ENCODE peak calls at places on chromosomes 1 and 21, in five cellular contexts. G is hepatocyte, S is iPS DF 6.9, R is aorta, C is sigmoid colon. D is an unnamed sample.
A peak's percentile ranks its signal among the peaks of the same experiment; 100 is the strongest.

GRCh38 chr1:215497516-215497915 is 69.6 kb upstream of the KCTD3 start:
- DNase-seq in R (no peak), G (no peak), C (no peak), S (no peak), D (no peak)

GRCh38 chr1:160209656-160210046 is 4.5 kb downstream of the PEA15 start:
- DNase-seq in S (no peak), C (no peak), R (no peak), G (no peak), D (no peak)

GRCh38 chr1:185644531-185644930 is 89.7 kb upstream of the HMCN1 start:
- DNase-seq in G (no peak), S (no peak), R (no peak), C (no peak), D (no peak)

GRCh38 chr1:2451744-2452582 is 24.1 kb upstream of the PLCH2 start:
- DNase-seq in S (no peak), G (peak; percentile 46), R (no peak), C (no peak), D (no peak)

GRCh38 chr21:33261635-33262034 is 4.5 kb upstream of the IL10RB start:
- DNase-seq in R (no peak), G (no peak), C (no peak), S (no peak), D (peak; percentile 57)

GRCh38 chr1:200316148-200316803 is 93.6 kb downstream of the ZNF281 start:
- DNase-seq in C (no peak), S (no peak), R (no peak), G (no peak), D (no peak)

GRCh38 chr1:6212193-6212959 is 6.5 kb downstream of the RNF207 start:
- DNase-seq in R (no peak), C (no peak), G (no peak), S (no peak), D (no peak)

GRCh38 chr1:234300096-234300495 is 73.2 kb upstream of the COA6 start:
- DNase-seq in C (no peak), R (no peak), S (no peak), G (no peak), D (no peak)

GRCh38 chr1:61221642-61222041 is 139.3 kb downstream of the NFIA start:
- DNase-seq in G (no peak), S (no peak), C (no peak), R (no peak), D (no peak)

GRCh38 chr1:193103759-193104495 is 1.3 kb downstream of the GLRX2 start:
- DNase-seq in S (no peak), G (no peak), R (no peak), C (no peak), D (no peak)

GRCh38 chr1:11101347-11101746 is 1.7 kb upstream of the EXOSC10 start:
- DNase-seq in S (no peak), C (peak; percentile 60), R (no peak), G (no peak), D (no peak)

GRCh38 chr1:41102208-41102607 is 80.7 kb upstream of the SLFNL1 start:
- DNase-seq in G (peak; percentile 72), C (peak; percentile 97), S (no peak), R (peak; percentile 96), D (peak; percentile 72)

GRCh38 chr1:211625040-211625439 is 46.1 kb upstream of the SLC30A1 start:
- DNase-seq in G (no peak), S (no peak), R (no peak), C (peak; percentile 65), D (no peak)

GRCh38 chr1:117372863-117373412 is 5.7 kb downstream of the MAN1A2 start:
- DNase-seq in S (no peak), G (no peak), C (no peak), R (no peak), D (no peak)

GRCh38 chr1:90671251-90671650 is 45.9 kb downstream of the BARHL2 start:
- DNase-seq in G (no peak), R (no peak), C (no peak), S (no peak), D (no peak)

GRCh38 chr1:174333437-174333836 is 114.3 kb upstream of the GPR52 start:
- DNase-seq in S (no peak), C (no peak), G (no peak), R (no peak), D (no peak)

GRCh38 chr1:84373446-84374141 is 24.7 kb upstream of the DNASE2B start:
- DNase-seq in S (no peak), R (no peak), C (no peak), G (no peak), D (no peak)

GRCh38 chr1:9181990-9182783 is 52.4 kb upstream of the H6PD start:
- DNase-seq in G (peak; percentile 81), S (no peak), C (no peak), R (peak; percentile 82), D (peak; percentile 87)

GRCh38 chr1:116565222-116565621 is 5.6 kb downstream of the CD58 start:
- DNase-seq in S (no peak), G (no peak), R (no peak), C (no peak), D (no peak)

GRCh38 chr1:201678264-201679101 is 139.6 kb downstream of the NAV1 start:
- DNase-seq in S (no peak), R (no peak), G (no peak), C (no peak), D (no peak)

GRCh38 chr1:53781654-53782053 is 42.7 kb upstream of the GLIS1 start:
- DNase-seq in S (no peak), R (no peak), C (no peak), G (no peak), D (no peak)

GRCh38 chr1:46512792-46513190 is 23.2 kb downstream of the DMBX1 start:
- DNase-seq in S (no peak), R (peak; percentile 44), C (no peak), G (no peak), D (no peak)

GRCh38 chr1:99737016-99737415 is 29.4 kb downstream of the FRRS1 start:
- DNase-seq in C (no peak), S (peak; percentile 29), R (no peak), G (peak; percentile 42), D (no peak)

GRCh38 chr1:215637041-215637573 is 70.0 kb downstream of the KCTD3 start:
- DNase-seq in C (peak; percentile 87), S (no peak), R (no peak), G (peak; percentile 13), D (peak; percentile 33)

GRCh38 chr1:175297291-175297690 is 104.7 kb upstream of the KIAA0040 start:
- DNase-seq in R (no peak), G (no peak), S (no peak), C (no peak), D (no peak)

GRCh38 chr1:39391741-39392679 is 99.4 kb upstream of the BMP8A start:
- DNase-seq in R (no peak), C (no peak), S (no peak), G (peak; percentile 31), D (no peak)

GRCh38 chr1:119617751-119618691 is 30.0 kb downstream of the ZNF697 start:
- DNase-seq in S (no peak), G (no peak), C (no peak), R (no peak), D (no peak)

GRCh38 chr1:159920651-159921050 is 4.7 kb downstream of the TAGLN2 start:
- DNase-seq in S (no peak), C (no peak), R (no peak), G (no peak), D (no peak)

GRCh38 chr1:229459815-229460214 is 25.9 kb upstream of the ACTA1 start:
- DNase-seq in C (no peak), G (no peak), R (no peak), S (no peak), D (no peak)

DNA sequence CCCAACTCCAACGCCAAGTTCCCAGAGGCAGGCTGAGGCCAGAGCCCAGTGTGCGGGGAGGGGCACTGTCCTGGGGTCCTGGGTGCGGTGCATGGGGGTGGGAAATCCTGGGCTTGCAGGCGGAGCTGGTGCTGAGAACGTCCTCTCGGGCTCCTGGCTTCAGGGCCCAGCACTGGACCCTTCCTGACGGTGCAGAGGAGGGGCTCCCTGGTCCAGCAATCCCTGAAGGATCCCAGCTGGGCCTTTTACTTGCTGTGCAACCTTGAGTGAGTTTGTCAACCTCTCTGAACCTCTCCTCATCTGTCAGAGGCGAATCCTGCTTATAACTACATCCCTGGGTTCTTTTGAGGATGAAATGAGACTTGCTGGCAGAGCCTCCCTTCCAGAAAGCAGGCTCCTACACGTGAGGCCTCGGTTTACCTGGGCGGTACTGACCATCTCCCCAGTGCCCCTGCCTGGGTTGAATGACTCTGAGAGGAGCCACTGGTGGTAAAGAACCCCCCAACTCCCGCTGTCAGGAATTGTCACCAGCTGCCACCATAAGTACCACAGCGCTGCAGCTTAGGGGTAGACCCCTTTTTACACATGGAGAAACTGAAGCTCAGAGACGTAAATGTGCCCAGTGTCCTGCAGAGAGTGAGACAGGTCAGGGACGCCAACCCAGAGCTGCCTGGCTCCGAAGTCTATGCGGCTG is 77.3 kb downstream of the DHRS3 start:
- DNase-seq in G (no peak), R (no peak), S (no peak), C (peak; percentile 62), D (no peak)
- H3K4me1 ChIP-seq in G (peaks cover 18% of the 10 kb centered on the region), R (no peaks in the 10 kb centered on the region), S (peaks cover 1% of the 10 kb centered on the region), C (peaks cover 26% of the 10 kb centered on the region), D (peaks cover 7% of the 10 kb centered on the region)

DNA sequence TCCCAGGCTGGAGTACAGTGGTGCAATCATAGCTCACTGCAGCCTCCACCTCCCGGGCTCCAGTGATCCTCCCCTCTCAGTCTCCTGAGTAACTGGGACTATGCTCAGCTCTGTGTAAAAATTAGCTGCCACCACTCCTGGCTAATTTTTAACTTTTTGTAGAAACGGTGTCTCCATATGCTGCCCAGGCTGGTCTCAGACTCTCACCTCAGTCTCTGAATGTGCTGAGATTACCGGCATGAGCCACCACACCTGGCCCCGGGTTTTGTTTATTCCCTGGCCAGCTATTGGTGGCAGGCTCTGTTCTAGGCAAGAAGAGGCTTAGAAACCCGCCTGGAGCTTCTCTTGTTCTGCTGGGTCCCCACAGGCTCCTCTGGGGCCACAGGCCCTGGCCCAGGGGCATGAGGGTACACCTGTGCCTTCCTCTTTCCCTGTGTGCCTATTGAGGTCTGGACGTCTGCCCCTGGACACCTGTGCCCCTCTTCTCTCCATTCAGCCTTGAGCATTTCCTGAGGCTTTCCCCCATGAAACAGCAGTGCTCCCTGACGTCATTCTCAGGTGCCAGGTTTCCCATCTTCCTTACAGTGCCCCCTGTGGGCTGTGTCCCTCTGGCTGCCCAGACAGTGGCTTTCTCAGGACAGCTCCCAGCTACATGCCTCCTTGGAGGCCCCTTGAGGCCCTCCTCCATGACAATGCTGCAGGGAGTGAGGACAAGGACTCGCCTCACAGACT is 57.5 kb downstream of the PCP4 start:
- DNase-seq in S (no peak), G (no peak), R (no peak), C (no peak), D (no peak)
- H3K9me3 ChIP-seq in S (no peaks in the 10 kb centered on the region), G (no peaks in the 10 kb centered on the region), R (no peaks in the 10 kb centered on the region), C (no peaks in the 10 kb centered on the region), D (no peaks in the 10 kb centered on the region)

DNA sequence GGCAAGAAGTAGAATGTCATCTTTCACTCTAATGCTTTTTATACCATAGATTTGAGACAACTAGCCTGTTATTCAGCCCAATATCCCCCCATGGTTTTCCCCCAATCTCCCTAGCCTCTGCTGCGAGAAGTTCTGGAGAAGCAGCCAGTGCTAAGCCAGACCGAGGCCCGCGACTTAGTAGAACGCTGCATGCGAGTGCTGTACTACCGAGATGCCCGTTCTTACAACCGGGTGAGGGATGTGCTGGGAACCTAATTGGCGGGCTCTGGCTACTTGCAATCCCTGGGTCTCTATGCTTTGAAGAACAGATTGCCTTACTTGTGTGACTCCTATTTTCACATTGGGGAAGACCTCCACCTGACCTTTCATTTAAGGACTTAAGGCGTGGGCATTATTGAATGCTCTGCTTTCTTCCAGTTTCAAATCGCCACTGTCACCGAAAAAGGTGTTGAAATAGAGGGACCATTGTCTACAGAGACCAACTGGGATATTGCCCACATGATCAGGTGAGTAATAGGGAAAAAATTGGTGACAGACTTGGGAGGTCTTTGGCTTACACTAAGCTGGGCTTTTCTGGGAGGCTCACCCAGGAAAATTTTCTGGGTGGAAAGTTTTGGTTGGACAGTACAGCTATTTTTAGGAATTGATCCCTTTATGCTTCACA is 1.9 kb downstream of the PSMB4 start:
- DNase-seq in C (no peak), R (no peak), G (no peak), S (no peak), D (no peak)
- H3K27ac ChIP-seq in C (peak overlapping the region; percentile 89), R (no peak overlapping the region), G (peak overlapping the region; percentile 41), S (no peak overlapping the region), D (no peak overlapping the region)

GRCh38 chr1:89633103-89633744 is at the start of gene LRRC8C:
- DNase-seq in G (peak; percentile 57), S (no peak), C (peak; percentile 71), R (peak; percentile 87), D (peak; percentile 92)
- H3K4me1 ChIP-seq in G (peaks cover 4% of the 10 kb centered on the region), S (no peaks in the 10 kb centered on the region), C (peaks cover 5% of the 10 kb centered on the region), R (no peaks in the 10 kb centered on the region), D (peaks cover 52% of the 10 kb centered on the region)